ENCODE peak calls at places on chromosomes 2 and 18, in seven cellular contexts. H is H9, M is IMR-90, R is neuronal stem cell, Q is mesendoderm, C is mesenchymal stem cell, L is trophoblast cell. Y is an unnamed sample.

GRCh38 chr18:23609390-23610008 is 23.2 kb upstream of the NPC1 start:
- DNase-seq in H (no peak), M (no peak), R (no peak), Q (peak), C (no peak), L (peak), Y (no peak)

GRCh38 chr2:157441072-157441454 is 2.8 kb downstream of the CYTIP start:
- DNase-seq in H (no peak), M (no peak), R (no peak), Q (no peak), C (no peak), L (no peak), Y (no peak)

GRCh38 chr18:28412521-28412920 is 235.6 kb upstream of the CDH2 start:
- DNase-seq in H (no peak), M (no peak), R (no peak), Q (no peak), C (peak), L (no peak), Y (no peak)

GRCh38 chr2:27891820-27892105 is 1.2 kb downstream of the BABAM2 start:
- DNase-seq in H (no peak), M (peak), R (no peak), Q (no peak), C (no peak), L (no peak), Y (no peak)

GRCh38 chr18:22466608-22467390 is 49.1 kb upstream of the CTAGE1 start:
- DNase-seq in H (no peak), M (peak), R (no peak), Q (no peak), C (peak), L (peak), Y (no peak)

GRCh38 chr2:70043252-70043875 is 43.9 kb upstream of the PCBP1 start:
- DNase-seq in H (no peak), M (no peak), R (no peak), Q (no peak), C (no peak), L (no peak), Y (no peak)

GRCh38 chr2:240449764-240450531 is 14.5 kb downstream of the GPC1 start:
- DNase-seq in H (no peak), M (peak), R (no peak), Q (peak), C (peak), L (peak), Y (no peak)

GRCh38 chr2:238966274-238966937 is 118.5 kb downstream of the TWIST2 start:
- DNase-seq in H (no peak), M (no peak), R (no peak), Q (no peak), C (no peak), L (no peak), Y (no peak)

GRCh38 chr2:46020416-46020815 is 276.8 kb upstream of the EPAS1 start:
- DNase-seq in H (no peak), M (peak), R (no peak), Q (no peak), C (no peak), L (peak), Y (no peak)

GRCh38 chr2:344811-345210 is 56.9 kb upstream of the ALKAL2 start:
- DNase-seq in H (no peak), M (no peak), R (no peak), Q (no peak), C (no peak), L (no peak), Y (no peak)

GRCh38 chr2:127106457-127106997 is 427 bp downstream of the BIN1 start:
- DNase-seq in H (no peak), M (peak), R (no peak), Q (peak), C (peak), L (no peak), Y (peak)

GRCh38 chr2:191860760-191861466 is 14.0 kb upstream of the CAVIN2 start:
- DNase-seq in H (no peak), M (no peak), R (no peak), Q (no peak), C (no peak), L (no peak), Y (no peak)

GRCh38 chr2:44768438-44769236 is 172.9 kb upstream of the SIX3 start:
- DNase-seq in H (peak), M (no peak), R (no peak), Q (peak), C (no peak), L (no peak), Y (peak)

GRCh38 chr18:36307513-36307912 is 10.0 kb downstream of the FHOD3 start:
- DNase-seq in H (no peak), M (peak), R (no peak), Q (no peak), C (peak), L (no peak), Y (no peak)

GRCh38 chr2:105139556-105140236 is 101.8 kb downstream of the MRPS9 start:
- DNase-seq in H (no peak), M (no peak), R (no peak), Q (no peak), C (no peak), L (no peak), Y (no peak)

GRCh38 chr2:132037527-132038178 is 124.1 kb downstream of the ANKRD30BL start:
- DNase-seq in H (peak), M (no peak), R (peak), Q (peak), C (no peak), L (no peak), Y (peak)

DNA sequence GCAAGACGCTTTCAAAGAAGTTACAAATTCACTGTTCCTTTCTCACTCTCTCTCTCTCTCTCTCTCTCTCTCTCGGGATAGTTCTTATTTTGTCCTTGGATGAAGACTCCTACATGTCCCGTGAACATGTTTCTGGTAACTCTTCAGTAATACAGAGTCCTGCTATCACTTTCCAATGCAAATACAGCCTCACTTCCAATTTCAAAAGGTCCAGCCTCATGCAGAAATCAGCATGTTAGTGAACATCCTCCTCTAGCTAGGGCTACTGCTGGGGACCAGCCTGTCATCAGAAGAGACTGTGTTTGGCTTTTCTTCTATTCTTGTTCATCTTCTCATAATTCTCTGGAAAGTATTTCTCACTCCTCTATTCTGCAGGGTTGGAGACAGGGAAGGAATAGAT is 1306.7 kb upstream of the CELF4 start:
- DNase-seq in H (no peak), M (no peak), R (no peak), Q (no peak), C (no peak), L (no peak), Y (no peak)
- H3K23ac ChIP-seq in H (no peak), M (no peak), R (no peak), Q (no peak), C (no peak), L (no peak), Y (no peak)

DNA sequence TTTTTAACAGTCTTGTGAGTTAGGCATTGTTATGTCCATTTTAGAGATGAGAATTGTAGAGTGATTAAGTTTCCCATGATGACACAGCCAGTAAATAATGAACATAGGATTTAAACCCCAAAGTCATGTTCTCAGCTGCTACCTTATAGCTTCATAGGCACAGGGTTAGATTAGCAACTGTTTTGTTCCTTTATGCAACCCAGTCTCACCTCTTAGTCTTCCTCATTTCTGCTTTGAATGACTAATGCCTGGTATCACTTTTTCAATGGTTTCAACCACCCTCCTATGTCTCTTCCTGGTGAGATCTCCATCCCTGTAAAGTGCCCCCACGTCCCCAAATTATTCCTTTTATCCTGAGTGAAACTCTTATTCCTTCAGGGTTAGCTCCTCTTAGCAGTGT is 44.3 kb downstream of the MFSD6 start:
- DNase-seq in H (no peak), M (no peak), R (no peak), Q (no peak), C (no peak), L (no peak), Y (no peak)
- H2BK120ac ChIP-seq in H (no peak), M (no peak), R (no peak), Q (no peak), C (no peak), L (no peak), Y (no peak)

GRCh38 chr2:73255007-73255644 is 21.0 kb downstream of the CCT7 start:
- DNase-seq in H (no peak), M (no peak), R (no peak), Q (no peak), C (no peak), L (no peak), Y (peak)

GRCh38 chr2:73253901-73254300 is 19.8 kb downstream of the CCT7 start:
- DNase-seq in H (no peak), M (no peak), R (no peak), Q (no peak), C (no peak), L (no peak), Y (no peak)

GRCh38 chr2:73252238-73253027 is 18.3 kb downstream of the CCT7 start:
- DNase-seq in H (no peak), M (no peak), R (no peak), Q (no peak), C (no peak), L (no peak), Y (no peak)

GRCh38 chr2:73254343-73255006 is 20.4 kb downstream of the CCT7 start:
- DNase-seq in H (no peak), M (no peak), R (no peak), Q (no peak), C (no peak), L (peak), Y (no peak)

GRCh38 chr2:73253400-73253799 is 19.3 kb downstream of the CCT7 start:
- DNase-seq in H (no peak), M (no peak), R (no peak), Q (no peak), C (no peak), L (no peak), Y (no peak)
- H3K23ac ChIP-seq in H (no peak), M (no peak), R (no peak), Q (no peak), C (no peak), L (no peak), Y (no peak)

GRCh38 chr2:61855178-61855523 is 1.3 kb upstream of the FAM161A start:
- DNase-seq in H (no peak), M (no peak), R (no peak), Q (peak), C (no peak), L (no peak), Y (no peak)
- H2BK120ac ChIP-seq in H (no peak), M (peak), R (no peak), Q (no peak), C (no peak), L (peak), Y (no peak)

GRCh38 chr2:74481961-74482800 is 617 bp downstream of the CCDC142 start:
- DNase-seq in H (no peak), M (no peak), R (no peak), Q (peak), C (peak), L (peak), Y (no peak)
- H3K23ac ChIP-seq in H (no peak), M (peak), R (peak), Q (peak), C (peak), L (no peak), Y (no peak)

GRCh38 chr2:197952540-197953202 is 148.3 kb downstream of the PLCL1 start:
- DNase-seq in H (no peak), M (no peak), R (no peak), Q (no peak), C (no peak), L (no peak), Y (no peak)
- H2BK120ac ChIP-seq in H (no peak), M (no peak), R (no peak), Q (no peak), C (no peak), L (no peak), Y (no peak)

DNA sequence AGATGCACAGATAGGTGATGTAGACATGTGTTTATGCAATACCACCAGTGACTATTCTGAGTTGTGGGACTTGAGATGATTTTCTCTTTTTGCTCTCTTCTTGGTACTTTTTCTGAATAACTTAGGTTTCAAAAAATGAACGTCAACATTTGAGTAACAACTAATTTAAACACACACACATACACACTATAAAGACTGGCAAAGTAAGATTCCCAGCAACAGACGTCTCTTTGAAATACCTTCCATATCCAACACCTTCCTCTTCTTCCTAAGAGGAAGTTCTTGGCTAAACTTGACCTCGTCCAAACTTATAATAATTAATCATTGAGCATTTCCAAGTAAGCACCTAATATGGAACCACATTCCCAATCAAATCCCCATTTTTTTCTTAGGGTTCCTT is 81.6 kb upstream of the RGPD4 start:
- DNase-seq in H (no peak), M (no peak), R (no peak), Q (no peak), C (no peak), L (no peak), Y (no peak)
- H3K23ac ChIP-seq in H (no peak), M (no peak), R (no peak), Q (no peak), C (no peak), L (no peak), Y (no peak)

Y was measured in H1.